ENCODE peak calls at places on chromosome 5, in ten cellular contexts. One of them, this sample, is unnamed.

GRCh38 chr5:40716000-40716399 is 36.3 kb downstream of the PTGER4 start:
- DNase-seq in NCI-H1092: no peak
- DNase-seq in BJ: no peak
- DNase-seq in mesothelial cell of epicardium: no peak
- DNase-seq in C1 segment of cervical spinal cord: no peak
- DNase-seq in tibial nerve: no peak
- DNase-seq in NCI-H1930: no peak
- DNase-seq in hepatocyte: no peak
- DNase-seq in cardiac fibroblast: peak; percentile 10
- DNase-seq in stimulated activated CD8-positive, alpha-beta memory T cell treated with anti-CD3 and anti-CD28 coated beads, Interleukin-2, amount 100 ng/mL, for 48 hours: no peak
- DNase-seq in this sample: no peak

GRCh38 chr5:162068931-162069330 is 1.4 kb downstream of the GABRG2 start:
- DNase-seq in NCI-H1092: no peak
- DNase-seq in BJ: no peak
- DNase-seq in mesothelial cell of epicardium: no peak
- DNase-seq in C1 segment of cervical spinal cord: no peak
- DNase-seq in tibial nerve: no peak
- DNase-seq in NCI-H1930: no peak
- DNase-seq in hepatocyte: no peak
- DNase-seq in cardiac fibroblast: no peak
- DNase-seq in stimulated activated CD8-positive, alpha-beta memory T cell treated with anti-CD3 and anti-CD28 coated beads, Interleukin-2, amount 100 ng/mL, for 48 hours: no peak
- DNase-seq in this sample: no peak

GRCh38 chr5:120779674-120780073 is 315.6 kb downstream of the PRR16 start:
- DNase-seq in NCI-H1092: no peak
- DNase-seq in BJ: no peak
- DNase-seq in mesothelial cell of epicardium: no peak
- DNase-seq in C1 segment of cervical spinal cord: no peak
- DNase-seq in tibial nerve: no peak
- DNase-seq in NCI-H1930: no peak
- DNase-seq in hepatocyte: no peak
- DNase-seq in cardiac fibroblast: peak; percentile 26
- DNase-seq in stimulated activated CD8-positive, alpha-beta memory T cell treated with anti-CD3 and anti-CD28 coated beads, Interleukin-2, amount 100 ng/mL, for 48 hours: no peak
- DNase-seq in this sample: no peak

GRCh38 chr5:134026521-134027202 is 21.9 kb upstream of the VDAC1 start:
- DNase-seq in NCI-H1092: peak; percentile 18
- DNase-seq in BJ: no peak
- DNase-seq in mesothelial cell of epicardium: no peak
- DNase-seq in C1 segment of cervical spinal cord: no peak
- DNase-seq in tibial nerve: no peak
- DNase-seq in NCI-H1930: no peak
- DNase-seq in hepatocyte: peak; percentile 83
- DNase-seq in cardiac fibroblast: peak; percentile 70
- DNase-seq in stimulated activated CD8-positive, alpha-beta memory T cell treated with anti-CD3 and anti-CD28 coated beads, Interleukin-2, amount 100 ng/mL, for 48 hours: no peak
- DNase-seq in this sample: no peak

GRCh38 chr5:38453506-38453905 is 102.9 kb downstream of the LIFR start:
- DNase-seq in NCI-H1092: no peak
- DNase-seq in BJ: no peak
- DNase-seq in mesothelial cell of epicardium: no peak
- DNase-seq in C1 segment of cervical spinal cord: no peak
- DNase-seq in tibial nerve: no peak
- DNase-seq in NCI-H1930: no peak
- DNase-seq in hepatocyte: no peak
- DNase-seq in cardiac fibroblast: no peak
- DNase-seq in stimulated activated CD8-positive, alpha-beta memory T cell treated with anti-CD3 and anti-CD28 coated beads, Interleukin-2, amount 100 ng/mL, for 48 hours: peak; percentile 8
- DNase-seq in this sample: peak; percentile 74

GRCh38 chr5:141496038-141496437 is 7.2 kb downstream of the PCDHGC5 start:
- DNase-seq in NCI-H1092: no peak
- DNase-seq in BJ: no peak
- DNase-seq in mesothelial cell of epicardium: no peak
- DNase-seq in C1 segment of cervical spinal cord: no peak
- DNase-seq in tibial nerve: no peak
- DNase-seq in NCI-H1930: no peak
- DNase-seq in hepatocyte: no peak
- DNase-seq in cardiac fibroblast: peak; percentile 62
- DNase-seq in stimulated activated CD8-positive, alpha-beta memory T cell treated with anti-CD3 and anti-CD28 coated beads, Interleukin-2, amount 100 ng/mL, for 48 hours: no peak
- DNase-seq in this sample: no peak

GRCh38 chr5:59832577-59833301 is 60.8 kb downstream of the PDE4D start:
- DNase-seq in NCI-H1092: no peak
- DNase-seq in BJ: no peak
- DNase-seq in mesothelial cell of epicardium: no peak
- DNase-seq in C1 segment of cervical spinal cord: no peak
- DNase-seq in tibial nerve: no peak
- DNase-seq in NCI-H1930: no peak
- DNase-seq in hepatocyte: no peak
- DNase-seq in cardiac fibroblast: no peak
- DNase-seq in stimulated activated CD8-positive, alpha-beta memory T cell treated with anti-CD3 and anti-CD28 coated beads, Interleukin-2, amount 100 ng/mL, for 48 hours: no peak
- DNase-seq in this sample: no peak

GRCh38 chr5:54704341-54704740 is 186.8 kb downstream of the SNX18 start:
- DNase-seq in NCI-H1092: no peak
- DNase-seq in BJ: no peak
- DNase-seq in mesothelial cell of epicardium: no peak
- DNase-seq in C1 segment of cervical spinal cord: no peak
- DNase-seq in tibial nerve: no peak
- DNase-seq in NCI-H1930: no peak
- DNase-seq in hepatocyte: no peak
- DNase-seq in cardiac fibroblast: no peak
- DNase-seq in stimulated activated CD8-positive, alpha-beta memory T cell treated with anti-CD3 and anti-CD28 coated beads, Interleukin-2, amount 100 ng/mL, for 48 hours: no peak
- DNase-seq in this sample: no peak

GRCh38 chr5:62271370-62271769 is 34.6 kb upstream of the KIF2A start:
- DNase-seq in NCI-H1092: no peak
- DNase-seq in BJ: no peak
- DNase-seq in mesothelial cell of epicardium: no peak
- DNase-seq in C1 segment of cervical spinal cord: no peak
- DNase-seq in tibial nerve: no peak
- DNase-seq in NCI-H1930: no peak
- DNase-seq in hepatocyte: no peak
- DNase-seq in cardiac fibroblast: no peak
- DNase-seq in stimulated activated CD8-positive, alpha-beta memory T cell treated with anti-CD3 and anti-CD28 coated beads, Interleukin-2, amount 100 ng/mL, for 48 hours: no peak
- DNase-seq in this sample: no peak

GRCh38 chr5:23655674-23656073 is 148.3 kb downstream of the PRDM9 start:
- DNase-seq in NCI-H1092: no peak
- DNase-seq in BJ: no peak
- DNase-seq in mesothelial cell of epicardium: no peak
- DNase-seq in C1 segment of cervical spinal cord: no peak
- DNase-seq in tibial nerve: no peak
- DNase-seq in NCI-H1930: no peak
- DNase-seq in hepatocyte: no peak
- DNase-seq in cardiac fibroblast: no peak
- DNase-seq in stimulated activated CD8-positive, alpha-beta memory T cell treated with anti-CD3 and anti-CD28 coated beads, Interleukin-2, amount 100 ng/mL, for 48 hours: no peak
- DNase-seq in this sample: no peak

GRCh38 chr5:137565450-137565849 is 66.3 kb upstream of the SPOCK1 start:
- DNase-seq in NCI-H1092: no peak
- DNase-seq in BJ: peak; percentile 49
- DNase-seq in mesothelial cell of epicardium: no peak
- DNase-seq in C1 segment of cervical spinal cord: no peak
- DNase-seq in tibial nerve: no peak
- DNase-seq in NCI-H1930: no peak
- DNase-seq in hepatocyte: no peak
- DNase-seq in cardiac fibroblast: peak; percentile 54
- DNase-seq in stimulated activated CD8-positive, alpha-beta memory T cell treated with anti-CD3 and anti-CD28 coated beads, Interleukin-2, amount 100 ng/mL, for 48 hours: no peak
- DNase-seq in this sample: no peak

GRCh38 chr5:124061663-124062062 is 549.7 kb downstream of the CSNK1G3 start:
- DNase-seq in NCI-H1092: peak; percentile 89
- DNase-seq in BJ: no peak
- DNase-seq in mesothelial cell of epicardium: no peak
- DNase-seq in C1 segment of cervical spinal cord: no peak
- DNase-seq in tibial nerve: peak; percentile 71
- DNase-seq in NCI-H1930: no peak
- DNase-seq in hepatocyte: peak; percentile 16
- DNase-seq in cardiac fibroblast: peak; percentile 89
- DNase-seq in stimulated activated CD8-positive, alpha-beta memory T cell treated with anti-CD3 and anti-CD28 coated beads, Interleukin-2, amount 100 ng/mL, for 48 hours: no peak
- DNase-seq in this sample: no peak

GRCh38 chr5:32017638-32018429 is 156.3 kb downstream of the GOLPH3 start:
- DNase-seq in NCI-H1092: no peak
- DNase-seq in BJ: no peak
- DNase-seq in mesothelial cell of epicardium: no peak
- DNase-seq in C1 segment of cervical spinal cord: no peak
- DNase-seq in tibial nerve: peak; percentile 50
- DNase-seq in NCI-H1930: no peak
- DNase-seq in hepatocyte: no peak
- DNase-seq in cardiac fibroblast: peak; percentile 83
- DNase-seq in stimulated activated CD8-positive, alpha-beta memory T cell treated with anti-CD3 and anti-CD28 coated beads, Interleukin-2, amount 100 ng/mL, for 48 hours: no peak
- DNase-seq in this sample: no peak

GRCh38 chr5:40681351-40682311 is 1.9 kb downstream of the PTGER4 start:
- DNase-seq in NCI-H1092: no peak
- DNase-seq in BJ: no peak
- DNase-seq in mesothelial cell of epicardium: no peak
- DNase-seq in C1 segment of cervical spinal cord: no peak
- DNase-seq in tibial nerve: no peak
- DNase-seq in NCI-H1930: no peak
- DNase-seq in hepatocyte: peak; percentile 15
- DNase-seq in cardiac fibroblast: no peak
- DNase-seq in stimulated activated CD8-positive, alpha-beta memory T cell treated with anti-CD3 and anti-CD28 coated beads, Interleukin-2, amount 100 ng/mL, for 48 hours: no peak
- DNase-seq in this sample: peak; percentile 42

GRCh38 chr5:42612997-42613396 is 143.6 kb upstream of the CCDC152 start:
- DNase-seq in NCI-H1092: no peak
- DNase-seq in BJ: no peak
- DNase-seq in mesothelial cell of epicardium: no peak
- DNase-seq in C1 segment of cervical spinal cord: no peak
- DNase-seq in tibial nerve: no peak
- DNase-seq in NCI-H1930: no peak
- DNase-seq in hepatocyte: no peak
- DNase-seq in cardiac fibroblast: peak; percentile 49
- DNase-seq in stimulated activated CD8-positive, alpha-beta memory T cell treated with anti-CD3 and anti-CD28 coated beads, Interleukin-2, amount 100 ng/mL, for 48 hours: no peak
- DNase-seq in this sample: no peak

GRCh38 chr5:167160388-167160787 is 1131.1 kb upstream of the WWC1 start:
- DNase-seq in NCI-H1092: no peak
- DNase-seq in BJ: no peak
- DNase-seq in mesothelial cell of epicardium: no peak
- DNase-seq in C1 segment of cervical spinal cord: no peak
- DNase-seq in tibial nerve: no peak
- DNase-seq in NCI-H1930: no peak
- DNase-seq in hepatocyte: no peak
- DNase-seq in cardiac fibroblast: no peak
- DNase-seq in stimulated activated CD8-positive, alpha-beta memory T cell treated with anti-CD3 and anti-CD28 coated beads, Interleukin-2, amount 100 ng/mL, for 48 hours: no peak
- DNase-seq in this sample: no peak

GRCh38 chr5:53984987-53985386 is 325.4 kb downstream of the ARL15 start:
- DNase-seq in NCI-H1092: no peak
- DNase-seq in BJ: no peak
- DNase-seq in mesothelial cell of epicardium: no peak
- DNase-seq in C1 segment of cervical spinal cord: no peak
- DNase-seq in tibial nerve: no peak
- DNase-seq in NCI-H1930: no peak
- DNase-seq in hepatocyte: no peak
- DNase-seq in cardiac fibroblast: no peak
- DNase-seq in stimulated activated CD8-positive, alpha-beta memory T cell treated with anti-CD3 and anti-CD28 coated beads, Interleukin-2, amount 100 ng/mL, for 48 hours: no peak
- DNase-seq in this sample: no peak

GRCh38 chr5:109329296-109330252 is 80.2 kb downstream of the PJA2 start:
- DNase-seq in NCI-H1092: no peak
- DNase-seq in BJ: peak; percentile 26
- DNase-seq in mesothelial cell of epicardium: no peak
- DNase-seq in C1 segment of cervical spinal cord: no peak
- DNase-seq in tibial nerve: no peak
- DNase-seq in NCI-H1930: no peak
- DNase-seq in hepatocyte: no peak
- DNase-seq in cardiac fibroblast: peak; percentile 88
- DNase-seq in stimulated activated CD8-positive, alpha-beta memory T cell treated with anti-CD3 and anti-CD28 coated beads, Interleukin-2, amount 100 ng/mL, for 48 hours: no peak
- DNase-seq in this sample: no peak

GRCh38 chr5:150320048-150320555 is 17.4 kb upstream of the ARSI start:
- DNase-seq in NCI-H1092: no peak
- DNase-seq in BJ: peak; percentile 89
- DNase-seq in mesothelial cell of epicardium: no peak
- DNase-seq in C1 segment of cervical spinal cord: peak; percentile 54
- DNase-seq in tibial nerve: peak; percentile 89
- DNase-seq in NCI-H1930: no peak
- DNase-seq in hepatocyte: peak; percentile 71
- DNase-seq in cardiac fibroblast: peak; percentile 88
- DNase-seq in stimulated activated CD8-positive, alpha-beta memory T cell treated with anti-CD3 and anti-CD28 coated beads, Interleukin-2, amount 100 ng/mL, for 48 hours: no peak
- DNase-seq in this sample: no peak

GRCh38 chr5:181173420-181174342 is 26.3 kb downstream of the OR2V2 start:
- DNase-seq in NCI-H1092: no peak
- DNase-seq in BJ: no peak
- DNase-seq in mesothelial cell of epicardium: no peak
- DNase-seq in C1 segment of cervical spinal cord: no peak
- DNase-seq in tibial nerve: no peak
- DNase-seq in NCI-H1930: no peak
- DNase-seq in hepatocyte: peak; percentile 52
- DNase-seq in cardiac fibroblast: no peak
- DNase-seq in stimulated activated CD8-positive, alpha-beta memory T cell treated with anti-CD3 and anti-CD28 coated beads, Interleukin-2, amount 100 ng/mL, for 48 hours: peak; percentile 73
- DNase-seq in this sample: peak; percentile 88

GRCh38 chr5:73464016-73464745 is 15.6 kb upstream of the FOXD1 start:
- DNase-seq in NCI-H1092: no peak
- DNase-seq in BJ: peak; percentile 43
- DNase-seq in mesothelial cell of epicardium: no peak
- DNase-seq in C1 segment of cervical spinal cord: no peak
- DNase-seq in tibial nerve: peak; percentile 36
- DNase-seq in NCI-H1930: no peak
- DNase-seq in hepatocyte: no peak
- DNase-seq in cardiac fibroblast: peak; percentile 73
- DNase-seq in stimulated activated CD8-positive, alpha-beta memory T cell treated with anti-CD3 and anti-CD28 coated beads, Interleukin-2, amount 100 ng/mL, for 48 hours: no peak
- DNase-seq in this sample: no peak

GRCh38 chr5:181190711-181191525 is 14.1 kb downstream of the TRIM7 start:
- DNase-seq in NCI-H1092: no peak
- DNase-seq in BJ: no peak
- DNase-seq in mesothelial cell of epicardium: peak; percentile 52
- DNase-seq in C1 segment of cervical spinal cord: no peak
- DNase-seq in tibial nerve: no peak
- DNase-seq in NCI-H1930: no peak
- DNase-seq in hepatocyte: peak; percentile 77
- DNase-seq in cardiac fibroblast: peak; percentile 50
- DNase-seq in stimulated activated CD8-positive, alpha-beta memory T cell treated with anti-CD3 and anti-CD28 coated beads, Interleukin-2, amount 100 ng/mL, for 48 hours: no peak
- DNase-seq in this sample: peak; percentile 76

GRCh38 chr5:141570655-141571054 is 48.1 kb downstream of the DIAPH1 start:
- DNase-seq in NCI-H1092: no peak
- DNase-seq in BJ: no peak
- DNase-seq in mesothelial cell of epicardium: no peak
- DNase-seq in C1 segment of cervical spinal cord: no peak
- DNase-seq in tibial nerve: no peak
- DNase-seq in NCI-H1930: no peak
- DNase-seq in hepatocyte: no peak
- DNase-seq in cardiac fibroblast: no peak
- DNase-seq in stimulated activated CD8-positive, alpha-beta memory T cell treated with anti-CD3 and anti-CD28 coated beads, Interleukin-2, amount 100 ng/mL, for 48 hours: no peak
- DNase-seq in this sample: no peak

GRCh38 chr5:38420691-38421395 is 135.6 kb downstream of the LIFR start:
- DNase-seq in NCI-H1092: no peak
- DNase-seq in BJ: no peak
- DNase-seq in mesothelial cell of epicardium: no peak
- DNase-seq in C1 segment of cervical spinal cord: no peak
- DNase-seq in tibial nerve: peak; percentile 81
- DNase-seq in NCI-H1930: peak; percentile 62
- DNase-seq in hepatocyte: peak; percentile 75
- DNase-seq in cardiac fibroblast: peak; percentile 75
- DNase-seq in stimulated activated CD8-positive, alpha-beta memory T cell treated with anti-CD3 and anti-CD28 coated beads, Interleukin-2, amount 100 ng/mL, for 48 hours: peak; percentile 8
- DNase-seq in this sample: no peak

GRCh38 chr5:57983426-57983825 is 476.5 kb downstream of the PLK2 start:
- DNase-seq in NCI-H1092: no peak
- DNase-seq in BJ: no peak
- DNase-seq in mesothelial cell of epicardium: no peak
- DNase-seq in C1 segment of cervical spinal cord: no peak
- DNase-seq in tibial nerve: no peak
- DNase-seq in NCI-H1930: no peak
- DNase-seq in hepatocyte: no peak
- DNase-seq in cardiac fibroblast: no peak
- DNase-seq in stimulated activated CD8-positive, alpha-beta memory T cell treated with anti-CD3 and anti-CD28 coated beads, Interleukin-2, amount 100 ng/mL, for 48 hours: no peak
- DNase-seq in this sample: no peak

GRCh38 chr5:158979749-158980521 is 119.8 kb downstream of the EBF1 start:
- DNase-seq in NCI-H1092: peak; percentile 40
- DNase-seq in BJ: no peak
- DNase-seq in mesothelial cell of epicardium: no peak
- DNase-seq in C1 segment of cervical spinal cord: peak; percentile 73
- DNase-seq in tibial nerve: peak; percentile 63
- DNase-seq in NCI-H1930: no peak
- DNase-seq in hepatocyte: no peak
- DNase-seq in cardiac fibroblast: peak; percentile 74
- DNase-seq in stimulated activated CD8-positive, alpha-beta memory T cell treated with anti-CD3 and anti-CD28 coated beads, Interleukin-2, amount 100 ng/mL, for 48 hours: no peak
- DNase-seq in this sample: no peak

GRCh38 chr5:36796171-36796570 is 80.4 kb upstream of the NIPBL start:
- DNase-seq in NCI-H1092: no peak
- DNase-seq in BJ: no peak
- DNase-seq in mesothelial cell of epicardium: no peak
- DNase-seq in C1 segment of cervical spinal cord: no peak
- DNase-seq in tibial nerve: no peak
- DNase-seq in NCI-H1930: no peak
- DNase-seq in hepatocyte: no peak
- DNase-seq in cardiac fibroblast: peak; percentile 4
- DNase-seq in stimulated activated CD8-positive, alpha-beta memory T cell treated with anti-CD3 and anti-CD28 coated beads, Interleukin-2, amount 100 ng/mL, for 48 hours: no peak
- DNase-seq in this sample: no peak

GRCh38 chr5:141186897-141187512 is at the start of gene PCDHB9:
- DNase-seq in NCI-H1092: peak; percentile 3
- DNase-seq in BJ: no peak
- DNase-seq in mesothelial cell of epicardium: no peak
- DNase-seq in C1 segment of cervical spinal cord: no peak
- DNase-seq in tibial nerve: no peak
- DNase-seq in NCI-H1930: peak; percentile 2
- DNase-seq in hepatocyte: peak; percentile 21
- DNase-seq in cardiac fibroblast: peak; percentile 8
- DNase-seq in stimulated activated CD8-positive, alpha-beta memory T cell treated with anti-CD3 and anti-CD28 coated beads, Interleukin-2, amount 100 ng/mL, for 48 hours: no peak
- DNase-seq in this sample: no peak